ENCODE peak calls at places on chromosomes 1 and 21, in seven cellular contexts. T is IMR-90; V is CD8-positive, alpha-beta T cell; K is tibial nerve; M is CD4-positive, alpha-beta memory T cell; W is heart left ventricle; F is adrenal gland. H is an unnamed sample.

GRCh38 chr1:101288491-101288944 is 51.7 kb downstream of the S1PR1 start:
- DNase-seq in F (peak; percentile 83), T (peak; percentile 91), K (peak; percentile 82), M (peak; percentile 77), W (peak; percentile 40), V (peak; percentile 68), H (peak; percentile 75)

GRCh38 chr1:147515046-147515869 is 26.0 kb upstream of the BCL9 start:
- DNase-seq in T (peak; percentile 41), V (no peak), F (no peak), K (no peak), M (peak; percentile 29), W (no peak), H (no peak)

GRCh38 chr1:172180886-172181285 is 239.6 kb upstream of the C1orf105 start:
- DNase-seq in M (peak; percentile 46), K (peak; percentile 31), V (peak; percentile 41), T (peak; percentile 70), W (peak; percentile 60), F (peak; percentile 61), H (peak; percentile 43)

GRCh38 chr1:15188145-15188544 is 34.6 kb downstream of the TMEM51 start:
- DNase-seq in V (no peak), K (no peak), T (no peak), W (no peak), F (no peak), M (no peak), H (no peak)

GRCh38 chr1:209527372-209527771 is 56.1 kb upstream of the CAMK1G start:
- DNase-seq in V (no peak), K (no peak), F (no peak), W (no peak), M (no peak), T (peak; percentile 4), H (no peak)

GRCh38 chr1:190579517-190580193 is 102.0 kb upstream of the BRINP3 start:
- DNase-seq in T (no peak), M (no peak), K (no peak), F (no peak), V (no peak), W (no peak), H (no peak)

GRCh38 chr1:8567146-8567545 is 249.2 kb downstream of the SLC45A1 start:
- DNase-seq in W (no peak), K (no peak), T (peak; percentile 84), V (no peak), F (no peak), M (no peak), H (no peak)

GRCh38 chr1:175470591-175470990 is 272.8 kb downstream of the TNR start:
- DNase-seq in T (no peak), W (no peak), K (no peak), F (no peak), M (no peak), V (no peak), H (no peak)

GRCh38 chr1:21344098-21344749 is 54.0 kb upstream of the ECE1 start:
- DNase-seq in F (no peak), M (no peak), K (no peak), V (no peak), W (no peak), T (no peak), H (no peak)

GRCh38 chr21:44438531-44439210 is 16.6 kb upstream of the LRRC3 start:
- DNase-seq in K (no peak), M (no peak), V (no peak), W (peak; percentile 86), F (no peak), T (no peak), H (peak; percentile 81)

DNA sequence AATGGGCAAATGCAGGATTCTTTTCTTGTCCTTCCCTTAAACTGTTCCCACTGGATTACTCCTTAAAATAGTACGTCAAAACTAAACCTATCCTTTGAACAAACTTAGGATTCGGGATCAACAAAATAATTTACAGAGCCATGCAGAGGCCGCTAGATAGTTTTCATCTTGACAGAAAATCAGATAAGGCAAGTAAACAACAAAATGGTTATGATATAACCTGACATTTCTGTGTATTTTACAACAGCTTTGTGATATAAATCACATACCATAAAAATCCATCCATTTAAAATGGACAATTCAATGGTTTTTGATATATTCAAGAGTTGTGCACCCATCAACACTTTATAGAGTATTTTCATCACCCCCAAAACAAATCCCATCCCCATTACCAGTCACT is 11.2 kb downstream of the SCAF4 start:
- DNase-seq in F (no peak), T (no peak), V (no peak), W (no peak), K (no peak), M (no peak), H (no peak)
- H3K4me1 ChIP-seq in F (peaks cover 25% of the 10 kb centered on the region), T (no peaks in the 10 kb centered on the region), V (peaks cover 51% of the 10 kb centered on the region), W (no peaks in the 10 kb centered on the region), K (peaks cover 39% of the 10 kb centered on the region), M (peaks cover 79% of the 10 kb centered on the region), H (peaks cover 46% of the 10 kb centered on the region)

DNA sequence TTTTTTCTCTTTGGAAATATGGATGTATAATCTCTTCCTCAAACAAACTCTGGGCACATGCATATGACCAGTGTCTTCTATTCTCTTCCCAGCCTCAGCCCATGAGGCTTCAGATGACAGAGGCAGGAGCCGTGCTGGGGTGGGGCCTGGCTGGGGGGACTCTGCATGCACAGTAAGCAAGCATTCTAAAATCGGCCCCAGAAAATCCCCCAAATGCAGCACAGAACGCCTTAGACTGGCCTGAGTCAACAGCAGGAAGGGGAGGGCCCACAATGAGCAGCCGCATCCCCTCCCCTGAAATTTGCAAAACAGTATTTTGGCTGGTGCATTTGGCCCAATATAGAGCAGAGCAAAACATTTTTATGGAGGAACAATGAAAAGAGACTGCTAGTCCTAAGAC is 47.8 kb downstream of the ITPKB start:
- DNase-seq in K (no peak), V (peak; percentile 72), W (no peak), F (no peak), T (no peak), M (peak; percentile 56), H (no peak)
- H3K4me1 ChIP-seq in K (peaks cover 76% of the 10 kb centered on the region), V (peaks cover 99% of the 10 kb centered on the region), W (peaks cover 17% of the 10 kb centered on the region), F (peaks cover 6% of the 10 kb centered on the region), T (peaks cover 5% of the 10 kb centered on the region), M (peaks cover 97% of the 10 kb centered on the region), H (peaks cover 85% of the 10 kb centered on the region)

DNA sequence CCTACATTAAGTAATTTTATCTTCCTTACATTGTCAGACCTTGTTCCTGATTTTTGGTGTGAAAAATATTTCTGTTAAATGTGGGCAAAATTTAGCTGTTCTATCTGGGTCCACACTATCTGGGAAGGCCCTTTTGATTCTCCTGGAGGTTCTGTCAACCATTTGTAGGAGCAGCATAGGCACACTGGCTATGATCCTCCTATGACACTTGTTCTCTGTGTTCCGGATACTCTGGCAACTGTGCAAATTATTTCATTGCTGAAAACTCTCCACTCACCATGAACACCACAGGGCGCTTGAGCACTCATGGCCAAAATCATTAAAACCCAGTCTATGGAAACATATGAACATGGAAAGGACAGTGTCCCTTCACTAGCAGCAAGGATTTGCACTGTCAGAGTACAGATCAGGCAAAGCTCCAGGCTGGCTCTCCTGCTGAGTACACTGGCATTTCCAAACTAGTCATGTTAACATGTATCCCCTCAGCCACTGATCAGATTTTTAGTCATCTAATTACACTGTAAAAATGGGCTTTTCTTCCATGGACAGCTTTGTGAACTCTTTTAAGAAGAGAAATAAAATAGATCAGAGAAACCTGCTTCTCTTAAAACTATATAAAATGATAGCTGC is 43.9 kb upstream of the SGIP1 start:
- DNase-seq in M (no peak), F (no peak), W (no peak), T (peak; percentile 22), K (no peak), V (no peak), H (no peak)
- H3K4me1 ChIP-seq in M (no peaks in the 10 kb centered on the region), F (no peaks in the 10 kb centered on the region), W (no peaks in the 10 kb centered on the region), T (peaks cover 13% of the 10 kb centered on the region), K (peaks cover 3% of the 10 kb centered on the region), V (no peaks in the 10 kb centered on the region), H (no peaks in the 10 kb centered on the region)

DNA sequence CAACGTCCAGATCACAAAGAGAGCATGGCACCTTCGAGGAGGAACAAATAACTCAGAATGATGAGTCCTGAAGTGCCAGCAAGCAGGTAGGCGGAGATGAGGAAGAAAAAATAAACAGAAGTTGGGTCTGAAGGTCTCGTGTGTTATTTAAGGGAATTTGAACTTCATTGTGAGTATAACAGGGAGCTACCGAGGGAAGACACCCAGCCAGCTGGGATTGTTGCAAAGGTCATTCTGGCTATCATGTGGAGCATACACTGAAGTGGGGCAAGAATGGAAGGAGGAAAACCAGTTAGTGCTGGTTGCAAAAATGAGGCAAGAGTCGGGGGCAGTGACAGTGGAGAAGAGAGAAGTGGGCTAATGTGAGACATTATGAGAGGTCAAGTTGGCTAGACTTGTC is 53.6 kb upstream of the RAP1A start:
- DNase-seq in K (no peak), M (no peak), V (no peak), W (no peak), F (no peak), T (no peak), H (no peak)
- H3K4me1 ChIP-seq in K (no peaks in the 10 kb centered on the region), M (peaks cover 2% of the 10 kb centered on the region), V (no peaks in the 10 kb centered on the region), W (no peaks in the 10 kb centered on the region), F (no peaks in the 10 kb centered on the region), T (peaks cover 14% of the 10 kb centered on the region), H (no peaks in the 10 kb centered on the region)

DNA sequence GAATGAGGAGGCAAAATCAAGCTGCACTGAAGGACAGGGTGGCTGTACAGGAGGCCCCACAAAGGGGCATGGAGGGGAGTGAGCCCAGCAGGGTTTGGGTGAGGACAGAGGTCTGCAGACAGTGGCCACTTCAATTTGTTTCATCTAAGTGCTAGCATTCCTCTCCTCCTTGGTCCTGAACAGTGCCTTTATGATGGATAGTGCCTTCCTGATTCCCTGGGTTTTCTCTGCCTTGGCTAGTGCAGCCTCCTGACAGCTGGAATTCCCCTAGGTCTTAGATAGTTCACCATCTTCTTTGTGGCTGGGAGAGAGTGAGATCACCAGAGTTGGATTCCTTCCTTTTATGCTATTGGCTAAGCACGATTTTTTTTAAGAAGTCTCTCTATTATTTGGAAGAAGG is 3.8 kb upstream of the HPCAL4 start:
- DNase-seq in V (no peak), M (no peak), W (no peak), T (peak; percentile 25), K (no peak), F (no peak), H (no peak)
- H3K4me1 ChIP-seq in V (peaks cover 24% of the 10 kb centered on the region), M (peaks cover 25% of the 10 kb centered on the region), W (peaks cover 2% of the 10 kb centered on the region), T (no peaks in the 10 kb centered on the region), K (peaks cover 22% of the 10 kb centered on the region), F (peaks cover 19% of the 10 kb centered on the region), H (peaks cover 20% of the 10 kb centered on the region)

GRCh38 chr1:117817629-117818028 is 111.8 kb downstream of the GDAP2 start:
- DNase-seq in V (no peak), T (no peak), W (no peak), M (no peak), K (no peak), F (peak; percentile 27), H (no peak)

GRCh38 chr1:117820694-117821381 is 108.6 kb downstream of the GDAP2 start:
- DNase-seq in W (no peak), K (no peak), T (peak; percentile 50), V (no peak), F (no peak), M (no peak), H (no peak)

GRCh38 chr1:117820096-117820495 is 109.3 kb downstream of the GDAP2 start:
- DNase-seq in W (no peak), V (no peak), M (no peak), K (no peak), F (no peak), T (no peak), H (no peak)

GRCh38 chr1:117819301-117819700 is 110.1 kb downstream of the GDAP2 start:
- DNase-seq in F (no peak), V (no peak), K (no peak), M (no peak), T (no peak), W (no peak), H (no peak)

DNA sequence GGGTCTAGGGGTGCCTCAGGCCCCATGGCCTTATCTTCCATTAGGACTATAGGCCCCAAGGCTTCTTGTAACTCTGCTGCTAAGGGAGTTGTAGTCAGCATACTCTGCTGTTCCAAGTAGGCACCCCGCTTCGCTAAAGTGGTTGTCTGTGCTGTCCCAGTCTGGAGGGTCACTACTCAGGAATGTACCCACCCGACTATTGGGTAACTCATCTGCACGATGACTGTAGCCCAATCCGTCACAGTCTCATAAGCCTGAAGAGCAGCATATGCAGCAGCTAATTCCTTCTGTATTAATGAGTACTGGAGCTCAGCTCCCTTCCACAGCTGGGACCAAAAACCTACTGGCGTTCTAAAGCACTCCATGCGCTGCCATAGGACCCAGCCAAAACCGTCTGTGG is 111.0 kb downstream of the GDAP2 start:
- DNase-seq in K (no peak), F (no peak), M (no peak), V (no peak), T (peak; percentile 45), W (no peak), H (no peak)
- H3K4me1 ChIP-seq in K (peaks cover 30% of the 10 kb centered on the region), F (no peaks in the 10 kb centered on the region), M (no peaks in the 10 kb centered on the region), V (no peaks in the 10 kb centered on the region), T (peaks cover 32% of the 10 kb centered on the region), W (no peaks in the 10 kb centered on the region), H (no peaks in the 10 kb centered on the region)